ENCODE peak calls at places on chromosomes 12 and 14, in five cellular contexts. One of them, this sample, is unnamed.

GRCh38 chr14:64137657-64138290 is 156.4 kb downstream of the ESR2 start:
- DNase-seq in stomach: no peak
- DNase-seq in activated naive CD4-positive, alpha-beta T cell: no peak
- DNase-seq in A549: peak; percentile 17
- DNase-seq in NCI-H2081: no peak
- DNase-seq in this sample: no peak

GRCh38 chr12:124568431-124569374 is 1.3 kb upstream of the NCOR2 start:
- DNase-seq in A549: peak; percentile 79
- DNase-seq in activated naive CD4-positive, alpha-beta T cell: no peak
- DNase-seq in stomach: peak; percentile 44
- DNase-seq in NCI-H2081: no peak
- DNase-seq in this sample: no peak

GRCh38 chr12:10722905-10723866 is at the start of gene YBX3:
- DNase-seq in A549: peak; percentile 88
- DNase-seq in NCI-H2081: peak; percentile 26
- DNase-seq in activated naive CD4-positive, alpha-beta T cell: peak; percentile 10
- DNase-seq in stomach: peak; percentile 87
- DNase-seq in this sample: peak; percentile 58

GRCh38 chr14:101922866-101923265 is 41.5 kb upstream of the DYNC1H1 start:
- DNase-seq in A549: no peak
- DNase-seq in stomach: no peak
- DNase-seq in NCI-H2081: no peak
- DNase-seq in activated naive CD4-positive, alpha-beta T cell: no peak
- DNase-seq in this sample: no peak

GRCh38 chr12:49893753-49894752 is 9.6 kb downstream of the FAIM2 start:
- DNase-seq in NCI-H2081: no peak
- DNase-seq in stomach: peak; percentile 71
- DNase-seq in activated naive CD4-positive, alpha-beta T cell: no peak
- DNase-seq in A549: peak; percentile 68
- DNase-seq in this sample: no peak

GRCh38 chr12:98211914-98212695 is 303.3 kb upstream of the TMPO start:
- DNase-seq in NCI-H2081: no peak
- DNase-seq in A549: peak; percentile 28
- DNase-seq in stomach: no peak
- DNase-seq in activated naive CD4-positive, alpha-beta T cell: no peak
- DNase-seq in this sample: no peak

GRCh38 chr12:107544947-107545346 is 140.7 kb upstream of the PWP1 start:
- DNase-seq in A549: no peak
- DNase-seq in stomach: no peak
- DNase-seq in activated naive CD4-positive, alpha-beta T cell: no peak
- DNase-seq in NCI-H2081: no peak
- DNase-seq in this sample: no peak

GRCh38 chr14:105087963-105088811 is 23.0 kb upstream of the GPR132 start:
- DNase-seq in NCI-H2081: no peak
- DNase-seq in stomach: peak; percentile 23
- DNase-seq in activated naive CD4-positive, alpha-beta T cell: no peak
- DNase-seq in A549: peak; percentile 95
- DNase-seq in this sample: no peak

GRCh38 chr14:96273629-96274028 is 17.6 kb downstream of the BDKRB1 start:
- DNase-seq in A549: no peak
- DNase-seq in stomach: no peak
- DNase-seq in NCI-H2081: no peak
- DNase-seq in activated naive CD4-positive, alpha-beta T cell: no peak
- DNase-seq in this sample: no peak